ENCODE peak calls at places on chromosomes 16 and 17, in ten cellular contexts. One of them, this sample, is unnamed.

GRCh38 chr16:88691924-88692560 is 5.7 kb upstream of the SNAI3 start:
- DNase-seq in stimulated activated CD4-positive, alpha-beta T cell treated with anti-CD3 and anti-CD28 coated beads, Interleukin-15, amount 100 ng/mL, for 1 hour: no peak
- DNase-seq in fibroblast of mammary gland: no peak
- DNase-seq in NCI-H1092 treated with DMSO at 0.1 percent for 48 hours: no peak
- DNase-seq in lower leg skin: no peak
- DNase-seq in HS-5: no peak
- DNase-seq in ascending aorta: no peak
- DNase-seq in AG10803: no peak
- DNase-seq in frontal cortex: no peak
- DNase-seq in T-helper 2 cell treated with Interferon-gamma antibody and Interleukin-4, amounts not matched to agents 5 μg/mL and 100 μg/mL, for 36 hours: no peak
- DNase-seq in this sample: no peak

GRCh38 chr17:78358538-78359215 is 1.2 kb downstream of the SOCS3 start:
- DNase-seq in stimulated activated CD4-positive, alpha-beta T cell treated with anti-CD3 and anti-CD28 coated beads, Interleukin-15, amount 100 ng/mL, for 1 hour: no peak
- DNase-seq in fibroblast of mammary gland: no peak
- DNase-seq in NCI-H1092 treated with DMSO at 0.1 percent for 48 hours: no peak
- DNase-seq in lower leg skin: no peak
- DNase-seq in HS-5: no peak
- DNase-seq in ascending aorta: no peak
- DNase-seq in AG10803: peak
- DNase-seq in frontal cortex: no peak
- DNase-seq in T-helper 2 cell treated with Interferon-gamma antibody and Interleukin-4, amounts not matched to agents 5 μg/mL and 100 μg/mL, for 36 hours: no peak
- DNase-seq in this sample: no peak

GRCh38 chr17:350706-351435 is 1.7 kb downstream of the RPH3AL start:
- DNase-seq in stimulated activated CD4-positive, alpha-beta T cell treated with anti-CD3 and anti-CD28 coated beads, Interleukin-15, amount 100 ng/mL, for 1 hour: no peak
- DNase-seq in fibroblast of mammary gland: peak
- DNase-seq in NCI-H1092 treated with DMSO at 0.1 percent for 48 hours: no peak
- DNase-seq in lower leg skin: peak
- DNase-seq in HS-5: no peak
- DNase-seq in ascending aorta: peak
- DNase-seq in AG10803: peak
- DNase-seq in frontal cortex: peak
- DNase-seq in T-helper 2 cell treated with Interferon-gamma antibody and Interleukin-4, amounts not matched to agents 5 μg/mL and 100 μg/mL, for 36 hours: no peak
- DNase-seq in this sample: peak

GRCh38 chr17:63078707-63079106 is 112.7 kb downstream of the TANC2 start:
- DNase-seq in stimulated activated CD4-positive, alpha-beta T cell treated with anti-CD3 and anti-CD28 coated beads, Interleukin-15, amount 100 ng/mL, for 1 hour: no peak
- DNase-seq in fibroblast of mammary gland: no peak
- DNase-seq in NCI-H1092 treated with DMSO at 0.1 percent for 48 hours: no peak
- DNase-seq in lower leg skin: no peak
- DNase-seq in HS-5: no peak
- DNase-seq in ascending aorta: no peak
- DNase-seq in AG10803: no peak
- DNase-seq in frontal cortex: no peak
- DNase-seq in T-helper 2 cell treated with Interferon-gamma antibody and Interleukin-4, amounts not matched to agents 5 μg/mL and 100 μg/mL, for 36 hours: no peak
- DNase-seq in this sample: no peak

GRCh38 chr17:82277851-82278250 is 4.4 kb upstream of the CSNK1D start:
- DNase-seq in stimulated activated CD4-positive, alpha-beta T cell treated with anti-CD3 and anti-CD28 coated beads, Interleukin-15, amount 100 ng/mL, for 1 hour: no peak
- DNase-seq in fibroblast of mammary gland: no peak
- DNase-seq in NCI-H1092 treated with DMSO at 0.1 percent for 48 hours: no peak
- DNase-seq in lower leg skin: no peak
- DNase-seq in HS-5: no peak
- DNase-seq in ascending aorta: no peak
- DNase-seq in AG10803: no peak
- DNase-seq in frontal cortex: no peak
- DNase-seq in T-helper 2 cell treated with Interferon-gamma antibody and Interleukin-4, amounts not matched to agents 5 μg/mL and 100 μg/mL, for 36 hours: no peak
- DNase-seq in this sample: no peak

GRCh38 chr16:53743149-53743566 is 39.2 kb downstream of the FTO start:
- DNase-seq in stimulated activated CD4-positive, alpha-beta T cell treated with anti-CD3 and anti-CD28 coated beads, Interleukin-15, amount 100 ng/mL, for 1 hour: no peak
- DNase-seq in fibroblast of mammary gland: peak
- DNase-seq in NCI-H1092 treated with DMSO at 0.1 percent for 48 hours: no peak
- DNase-seq in lower leg skin: no peak
- DNase-seq in HS-5: no peak
- DNase-seq in ascending aorta: no peak
- DNase-seq in AG10803: peak
- DNase-seq in frontal cortex: no peak
- DNase-seq in T-helper 2 cell treated with Interferon-gamma antibody and Interleukin-4, amounts not matched to agents 5 μg/mL and 100 μg/mL, for 36 hours: no peak
- DNase-seq in this sample: no peak

GRCh38 chr16:70470927-70471341 is 16.5 kb downstream of the FCSK start:
- DNase-seq in stimulated activated CD4-positive, alpha-beta T cell treated with anti-CD3 and anti-CD28 coated beads, Interleukin-15, amount 100 ng/mL, for 1 hour: no peak
- DNase-seq in fibroblast of mammary gland: no peak
- DNase-seq in NCI-H1092 treated with DMSO at 0.1 percent for 48 hours: no peak
- DNase-seq in lower leg skin: no peak
- DNase-seq in HS-5: no peak
- DNase-seq in ascending aorta: no peak
- DNase-seq in AG10803: no peak
- DNase-seq in frontal cortex: no peak
- DNase-seq in T-helper 2 cell treated with Interferon-gamma antibody and Interleukin-4, amounts not matched to agents 5 μg/mL and 100 μg/mL, for 36 hours: no peak
- DNase-seq in this sample: no peak

GRCh38 chr17:45672301-45672700 is 111.8 kb upstream of the CRHR1 start:
- DNase-seq in stimulated activated CD4-positive, alpha-beta T cell treated with anti-CD3 and anti-CD28 coated beads, Interleukin-15, amount 100 ng/mL, for 1 hour: no peak
- DNase-seq in fibroblast of mammary gland: no peak
- DNase-seq in NCI-H1092 treated with DMSO at 0.1 percent for 48 hours: no peak
- DNase-seq in lower leg skin: no peak
- DNase-seq in HS-5: no peak
- DNase-seq in ascending aorta: no peak
- DNase-seq in AG10803: no peak
- DNase-seq in frontal cortex: no peak
- DNase-seq in T-helper 2 cell treated with Interferon-gamma antibody and Interleukin-4, amounts not matched to agents 5 μg/mL and 100 μg/mL, for 36 hours: no peak
- DNase-seq in this sample: no peak

GRCh38 chr17:66441012-66441703 is 138.7 kb downstream of the PRKCA start:
- DNase-seq in stimulated activated CD4-positive, alpha-beta T cell treated with anti-CD3 and anti-CD28 coated beads, Interleukin-15, amount 100 ng/mL, for 1 hour: no peak
- DNase-seq in fibroblast of mammary gland: no peak
- DNase-seq in NCI-H1092 treated with DMSO at 0.1 percent for 48 hours: peak
- DNase-seq in lower leg skin: no peak
- DNase-seq in HS-5: no peak
- DNase-seq in ascending aorta: no peak
- DNase-seq in AG10803: no peak
- DNase-seq in frontal cortex: no peak
- DNase-seq in T-helper 2 cell treated with Interferon-gamma antibody and Interleukin-4, amounts not matched to agents 5 μg/mL and 100 μg/mL, for 36 hours: no peak
- DNase-seq in this sample: no peak

GRCh38 chr16:46916980-46917379 is 32.8 kb downstream of the GPT2 start:
- DNase-seq in stimulated activated CD4-positive, alpha-beta T cell treated with anti-CD3 and anti-CD28 coated beads, Interleukin-15, amount 100 ng/mL, for 1 hour: no peak
- DNase-seq in fibroblast of mammary gland: peak
- DNase-seq in NCI-H1092 treated with DMSO at 0.1 percent for 48 hours: no peak
- DNase-seq in lower leg skin: no peak
- DNase-seq in HS-5: no peak
- DNase-seq in ascending aorta: no peak
- DNase-seq in AG10803: no peak
- DNase-seq in frontal cortex: no peak
- DNase-seq in T-helper 2 cell treated with Interferon-gamma antibody and Interleukin-4, amounts not matched to agents 5 μg/mL and 100 μg/mL, for 36 hours: no peak
- DNase-seq in this sample: no peak

GRCh38 chr17:17496189-17497064 is at the start of gene RASD1:
- DNase-seq in stimulated activated CD4-positive, alpha-beta T cell treated with anti-CD3 and anti-CD28 coated beads, Interleukin-15, amount 100 ng/mL, for 1 hour: peak
- DNase-seq in fibroblast of mammary gland: peak
- DNase-seq in NCI-H1092 treated with DMSO at 0.1 percent for 48 hours: peak
- DNase-seq in lower leg skin: peak
- DNase-seq in HS-5: peak
- DNase-seq in ascending aorta: peak
- DNase-seq in AG10803: peak
- DNase-seq in frontal cortex: peak
- DNase-seq in T-helper 2 cell treated with Interferon-gamma antibody and Interleukin-4, amounts not matched to agents 5 μg/mL and 100 μg/mL, for 36 hours: peak
- DNase-seq in this sample: peak

GRCh38 chr17:33324741-33325140 is 31.6 kb upstream of the ASIC2 start:
- DNase-seq in stimulated activated CD4-positive, alpha-beta T cell treated with anti-CD3 and anti-CD28 coated beads, Interleukin-15, amount 100 ng/mL, for 1 hour: no peak
- DNase-seq in fibroblast of mammary gland: no peak
- DNase-seq in NCI-H1092 treated with DMSO at 0.1 percent for 48 hours: no peak
- DNase-seq in lower leg skin: no peak
- DNase-seq in HS-5: no peak
- DNase-seq in ascending aorta: no peak
- DNase-seq in AG10803: no peak
- DNase-seq in frontal cortex: no peak
- DNase-seq in T-helper 2 cell treated with Interferon-gamma antibody and Interleukin-4, amounts not matched to agents 5 μg/mL and 100 μg/mL, for 36 hours: no peak
- DNase-seq in this sample: no peak

GRCh38 chr17:1878419-1879121 is 48.8 kb downstream of the RPA1 start:
- DNase-seq in stimulated activated CD4-positive, alpha-beta T cell treated with anti-CD3 and anti-CD28 coated beads, Interleukin-15, amount 100 ng/mL, for 1 hour: no peak
- DNase-seq in fibroblast of mammary gland: peak
- DNase-seq in NCI-H1092 treated with DMSO at 0.1 percent for 48 hours: no peak
- DNase-seq in lower leg skin: no peak
- DNase-seq in HS-5: no peak
- DNase-seq in ascending aorta: no peak
- DNase-seq in AG10803: peak
- DNase-seq in frontal cortex: no peak
- DNase-seq in T-helper 2 cell treated with Interferon-gamma antibody and Interleukin-4, amounts not matched to agents 5 μg/mL and 100 μg/mL, for 36 hours: no peak
- DNase-seq in this sample: no peak

GRCh38 chr16:74865922-74866598 is 91.4 kb upstream of the FA2H start:
- DNase-seq in stimulated activated CD4-positive, alpha-beta T cell treated with anti-CD3 and anti-CD28 coated beads, Interleukin-15, amount 100 ng/mL, for 1 hour: no peak
- DNase-seq in fibroblast of mammary gland: peak
- DNase-seq in NCI-H1092 treated with DMSO at 0.1 percent for 48 hours: no peak
- DNase-seq in lower leg skin: no peak
- DNase-seq in HS-5: no peak
- DNase-seq in ascending aorta: no peak
- DNase-seq in AG10803: peak
- DNase-seq in frontal cortex: no peak
- DNase-seq in T-helper 2 cell treated with Interferon-gamma antibody and Interleukin-4, amounts not matched to agents 5 μg/mL and 100 μg/mL, for 36 hours: no peak
- DNase-seq in this sample: no peak

GRCh38 chr17:1153795-1154546 is 25.8 kb downstream of the ABR start:
- DNase-seq in stimulated activated CD4-positive, alpha-beta T cell treated with anti-CD3 and anti-CD28 coated beads, Interleukin-15, amount 100 ng/mL, for 1 hour: no peak
- DNase-seq in fibroblast of mammary gland: peak
- DNase-seq in NCI-H1092 treated with DMSO at 0.1 percent for 48 hours: peak
- DNase-seq in lower leg skin: peak
- DNase-seq in HS-5: no peak
- DNase-seq in ascending aorta: no peak
- DNase-seq in AG10803: peak
- DNase-seq in frontal cortex: peak
- DNase-seq in T-helper 2 cell treated with Interferon-gamma antibody and Interleukin-4, amounts not matched to agents 5 μg/mL and 100 μg/mL, for 36 hours: no peak
- DNase-seq in this sample: peak

GRCh38 chr16:20939599-20939998 is 39.0 kb downstream of the LYRM1 start:
- DNase-seq in stimulated activated CD4-positive, alpha-beta T cell treated with anti-CD3 and anti-CD28 coated beads, Interleukin-15, amount 100 ng/mL, for 1 hour: no peak
- DNase-seq in fibroblast of mammary gland: no peak
- DNase-seq in NCI-H1092 treated with DMSO at 0.1 percent for 48 hours: no peak
- DNase-seq in lower leg skin: no peak
- DNase-seq in HS-5: no peak
- DNase-seq in ascending aorta: no peak
- DNase-seq in AG10803: no peak
- DNase-seq in frontal cortex: no peak
- DNase-seq in T-helper 2 cell treated with Interferon-gamma antibody and Interleukin-4, amounts not matched to agents 5 μg/mL and 100 μg/mL, for 36 hours: peak
- DNase-seq in this sample: no peak

This sample was measured in ovary.